ENCODE peak calls at places on chromosome 19, in nine cellular contexts. I is tibial nerve, S is IMR-90, U is adrenal gland, L is prostate gland, W is A549, C is transverse colon, H is right lobe of liver, O is K562. G is an unnamed sample. For H3K4me1, the result is how much of the 10 kb centered on the place peaks cover.

GRCh38 chr19:18961767-18962423 is 20.9 kb upstream of the HOMER3 start:
- DNase-seq in W (no peak), H (no peak), S (no peak), C (no peak), I (no peak), U (no peak), O (peak), L (no peak), G (no peak)

GRCh38 chr19:5567360-5567970 is at the start of gene TINCR:
- DNase-seq in W (no peak), S (no peak), L (no peak), C (no peak), H (no peak), O (no peak), I (no peak), U (no peak), G (no peak)

GRCh38 chr19:39199025-39199424 is 2.3 kb downstream of the NCCRP1 start:
- DNase-seq in W (no peak), I (no peak), C (no peak), O (peak), L (no peak), H (no peak), U (peak), S (peak), G (peak)

GRCh38 chr19:31332096-31332495 is 17.1 kb downstream of the TSHZ3 start:
- DNase-seq in O (no peak), I (no peak), W (no peak), U (no peak), S (peak), C (no peak), L (no peak), H (no peak), G (no peak)

GRCh38 chr19:44202470-44202869 is 9.9 kb upstream of the ZNF227 start:
- DNase-seq in O (no peak), C (no peak), S (peak), I (no peak), H (no peak), L (no peak), W (no peak), U (no peak), G (no peak)

GRCh38 chr19:17721821-17722220 is 2.5 kb downstream of the MAP1S start:
- DNase-seq in I (peak), H (peak), S (peak), L (no peak), W (no peak), U (peak), O (no peak), C (no peak), G (no peak)

GRCh38 chr19:4267101-4267900 is 11.8 kb upstream of the SHD start:
- DNase-seq in S (peak), W (peak), H (peak), I (peak), U (no peak), O (peak), C (peak), L (peak), G (peak)

GRCh38 chr19:46124638-46125115 is at the start of gene IGFL3:
- DNase-seq in I (no peak), L (no peak), S (peak), O (no peak), C (no peak), W (no peak), U (no peak), H (no peak), G (no peak)

GRCh38 chr19:49851456-49852259 is 699 bp downstream of the PTOV1 start:
- DNase-seq in H (peak), S (no peak), O (peak), U (peak), I (no peak), C (no peak), L (no peak), W (no peak), G (peak)

GRCh38 chr19:38596057-38596981 is 21.4 kb downstream of the MAP4K1 start:
- DNase-seq in W (peak), S (no peak), C (peak), O (peak), I (no peak), U (peak), H (no peak), L (no peak), G (peak)

GRCh38 chr19:3186891-3187661 is 1.3 kb downstream of the NCLN start:
- DNase-seq in H (no peak), L (no peak), W (no peak), U (peak), I (no peak), S (no peak), C (peak), O (peak), G (no peak)

GRCh38 chr19:45939792-45940514 is 25.4 kb upstream of the NANOS2 start:
- DNase-seq in I (no peak), H (no peak), W (no peak), L (no peak), O (no peak), S (no peak), C (no peak), U (no peak), G (no peak)

GRCh38 chr19:17411801-17412200 is 6.4 kb upstream of the BST2 start:
- DNase-seq in I (no peak), U (no peak), O (no peak), L (no peak), H (no peak), W (no peak), C (no peak), S (no peak), G (no peak)

GRCh38 chr19:46634045-46634655 is 1.9 kb downstream of the GNG8 start:
- DNase-seq in H (peak), L (peak), I (peak), W (peak), S (peak), C (peak), U (peak), O (peak), G (peak)

GRCh38 chr19:46256855-46257254 is 27.3 kb downstream of the IGFL1 start:
- DNase-seq in W (no peak), O (no peak), H (no peak), S (peak), I (no peak), C (no peak), L (no peak), U (no peak), G (no peak)

GRCh38 chr19:30871979-30872378 is 477.3 kb downstream of the TSHZ3 start:
- DNase-seq in H (no peak), U (no peak), W (no peak), C (no peak), I (no peak), L (no peak), S (no peak), O (no peak), G (no peak)

GRCh38 chr19:17951151-17952040 is 15.5 kb upstream of the KCNN1 start:
- DNase-seq in W (no peak), L (no peak), H (no peak), I (no peak), U (no peak), C (no peak), O (no peak), S (no peak), G (no peak)

GRCh38 chr19:31510635-31511034 is 161.4 kb upstream of the TSHZ3 start:
- DNase-seq in L (no peak), S (no peak), H (no peak), I (no peak), O (no peak), U (no peak), C (no peak), W (no peak), G (no peak)

GRCh38 chr19:46985532-46986415 is 33.9 kb upstream of the NPAS1 start:
- DNase-seq in H (no peak), O (no peak), W (no peak), C (no peak), S (no peak), U (no peak), L (no peak), I (no peak), G (no peak)

GRCh38 chr19:4537953-4538600 is 1.8 kb downstream of the LRG1 start:
- DNase-seq in I (no peak), C (no peak), U (peak), O (no peak), S (no peak), W (no peak), H (no peak), L (no peak), G (no peak)

GRCh38 chr19:43639507-43640423 is at the start of gene CADM4:
- DNase-seq in I (no peak), O (peak), H (peak), W (no peak), C (peak), L (peak), U (peak), S (no peak), G (peak)

GRCh38 chr19:6066661-6067646 is 43.3 kb downstream of the RFX2 start:
- DNase-seq in O (peak), U (peak), H (peak), W (peak), C (peak), S (peak), I (peak), L (peak), G (peak)

GRCh38 chr19:9309139-9309973 is at the start of gene ZNF699:
- DNase-seq in H (peak), U (peak), S (peak), O (peak), I (peak), L (peak), W (peak), C (peak), G (peak)
- TF ChIP-seq POLR2A in H (peak), U (peak), S (peak), O (peak), I (peak), L (peak), W (no peak), C (peak), G (peak)

GRCh38 chr19:1510442-1510806 is 2.4 kb downstream of the ADAMTSL5 start:
- DNase-seq in I (no peak), S (no peak), C (no peak), O (no peak), U (no peak), L (no peak), W (no peak), H (no peak), G (no peak)

GRCh38 chr19:1511318-1511988 is 1.4 kb downstream of the ADAMTSL5 start:
- DNase-seq in I (no peak), S (no peak), C (no peak), W (no peak), H (no peak), O (no peak), L (no peak), U (no peak), G (no peak)

GRCh38 chr19:1510807-1511206 is 2.0 kb downstream of the ADAMTSL5 start:
- DNase-seq in L (no peak), I (no peak), C (no peak), O (no peak), U (no peak), H (no peak), W (no peak), S (no peak), G (no peak)

GRCh38 chr19:1508507-1508856 is 4.3 kb downstream of the ADAMTSL5 start:
- DNase-seq in W (no peak), O (no peak), L (no peak), H (no peak), U (no peak), S (no peak), I (no peak), C (no peak), G (no peak)

GRCh38 chr19:1509589-1510441 is 3.0 kb downstream of the ADAMTSL5 start:
- DNase-seq in I (no peak), H (no peak), W (no peak), C (no peak), U (no peak), O (no peak), S (no peak), L (no peak), G (no peak)
- H3K4me1 ChIP-seq in I (under half), H (under half), W (under half), C (under half), U (under half), O (half or more), S (under half), L (under half), G (under half)

GRCh38 chr19:7349231-7349591 is 474 bp downstream of the ARHGEF18 start:
- DNase-seq in H (no peak), O (no peak), L (no peak), I (no peak), W (no peak), C (no peak), S (no peak), U (no peak), G (no peak)

GRCh38 chr19:7349961-7350711 is 1.4 kb downstream of the ARHGEF18 start:
- DNase-seq in S (no peak), O (no peak), H (no peak), W (no peak), U (no peak), I (no peak), C (peak), L (no peak), G (no peak)

GRCh38 chr19:7348587-7349230 is at the start of gene ARHGEF18:
- DNase-seq in O (no peak), W (no peak), S (no peak), U (no peak), I (no peak), C (peak), L (no peak), H (peak), G (no peak)

GRCh38 chr19:7355151-7355845 is 6.6 kb downstream of the ARHGEF18 start:
- DNase-seq in U (peak), O (no peak), S (peak), H (no peak), I (no peak), W (no peak), C (peak), L (no peak), G (no peak)

GRCh38 chr19:7351861-7352260 is 3.1 kb downstream of the ARHGEF18 start:
- DNase-seq in H (no peak), W (no peak), O (no peak), S (no peak), C (no peak), I (no peak), L (no peak), U (no peak), G (no peak)
- H3K27ac ChIP-seq in H (no peak), W (no peak), O (no peak), S (no peak), C (no peak), I (no peak), L (no peak), U (no peak), G (no peak)

DNA sequence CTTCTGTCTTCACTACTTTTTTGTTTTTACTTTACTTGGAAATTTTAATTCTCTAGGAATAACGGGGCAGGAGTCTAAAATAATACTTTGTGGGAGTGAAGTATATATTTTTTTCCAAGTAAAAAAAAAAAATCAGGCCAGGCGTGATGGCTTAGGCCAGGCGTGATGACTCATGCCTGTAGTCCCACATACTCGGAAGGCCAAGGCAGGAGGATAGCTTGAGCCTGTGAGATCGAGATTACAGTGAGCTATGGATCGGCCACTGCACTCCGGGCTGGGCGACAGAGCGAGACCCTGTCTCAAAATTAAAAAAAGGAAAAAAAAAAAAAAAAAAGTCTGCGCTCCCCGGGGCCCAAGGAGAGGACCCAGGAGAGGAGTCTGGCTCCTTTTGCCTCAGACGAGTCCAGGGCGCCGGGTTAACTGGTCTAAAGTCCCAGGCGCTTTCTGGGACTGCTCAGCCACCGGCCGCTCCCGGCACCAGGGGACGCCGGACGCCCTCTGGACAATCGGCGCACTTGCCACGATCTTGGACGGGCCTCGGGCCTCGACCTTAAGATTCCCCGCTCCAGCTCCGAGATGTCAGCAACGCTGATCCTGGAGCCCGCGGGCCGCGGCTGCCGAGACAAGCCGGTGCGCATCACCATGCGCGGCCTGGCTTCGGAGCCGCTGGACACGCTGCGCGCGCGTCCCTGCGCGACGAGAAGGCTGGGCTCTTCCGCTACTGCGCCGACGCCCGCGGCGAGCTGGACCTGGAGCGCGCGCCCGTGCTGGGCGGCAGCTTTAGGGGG is 2.7 kb upstream of the ZFP82 start:
- DNase-seq in I (no peak), W (no peak), O (no peak), H (peak), U (peak), C (no peak), S (peak), L (no peak), G (peak)
- TF ChIP-seq POLR2A in I (no peak), W (no peak), O (no peak), H (no peak), U (no peak), C (no peak), S (no peak), L (no peak), G (peak)

G was measured in body of pancreas.